ENCODE peak calls at places on chromosome 19, in five cellular contexts. One of them, this sample, is unnamed.

GRCh38 chr19:13782537-13782936 is 8.3 kb downstream of the C19orf53 start:
- DNase-seq in activated naive CD4-positive, alpha-beta T cell treated with anti-CD3 and anti-CD28 coated beads for 36 hours: no peak
- DNase-seq in NCI-H748 treated with DMSO at 0.1 percent for 48 hours: no peak
- DNase-seq in pancreas: no peak
- DNase-seq in AG10803: no peak
- DNase-seq in this sample: no peak

GRCh38 chr19:3163230-3163886 is 15.2 kb upstream of the S1PR4 start:
- DNase-seq in AG10803: peak; percentile 48
- DNase-seq in NCI-H748 treated with DMSO at 0.1 percent for 48 hours: peak; percentile 15
- DNase-seq in activated naive CD4-positive, alpha-beta T cell treated with anti-CD3 and anti-CD28 coated beads for 36 hours: peak; percentile 82
- DNase-seq in pancreas: peak; percentile 38
- DNase-seq in this sample: peak; percentile 71

GRCh38 chr19:531753-532571 is at the start of gene CDC34:
- DNase-seq in AG10803: no peak
- DNase-seq in NCI-H748 treated with DMSO at 0.1 percent for 48 hours: no peak
- DNase-seq in pancreas: no peak
- DNase-seq in activated naive CD4-positive, alpha-beta T cell treated with anti-CD3 and anti-CD28 coated beads for 36 hours: no peak
- DNase-seq in this sample: no peak

GRCh38 chr19:29001006-29001921 is 211.7 kb downstream of the UQCRFS1 start:
- DNase-seq in NCI-H748 treated with DMSO at 0.1 percent for 48 hours: no peak
- DNase-seq in pancreas: no peak
- DNase-seq in activated naive CD4-positive, alpha-beta T cell treated with anti-CD3 and anti-CD28 coated beads for 36 hours: no peak
- DNase-seq in AG10803: peak; percentile 57
- DNase-seq in this sample: no peak

GRCh38 chr19:3723110-3723488 is 14.9 kb downstream of the TJP3 start:
- DNase-seq in NCI-H748 treated with DMSO at 0.1 percent for 48 hours: no peak
- DNase-seq in activated naive CD4-positive, alpha-beta T cell treated with anti-CD3 and anti-CD28 coated beads for 36 hours: no peak
- DNase-seq in pancreas: no peak
- DNase-seq in AG10803: no peak
- DNase-seq in this sample: no peak

GRCh38 chr19:43416951-43417623 is 2.4 kb downstream of the TEX101 start:
- DNase-seq in pancreas: no peak
- DNase-seq in AG10803: no peak
- DNase-seq in NCI-H748 treated with DMSO at 0.1 percent for 48 hours: no peak
- DNase-seq in activated naive CD4-positive, alpha-beta T cell treated with anti-CD3 and anti-CD28 coated beads for 36 hours: no peak
- DNase-seq in this sample: no peak

GRCh38 chr19:1016647-1017114 is 4.2 kb downstream of the TMEM259 start:
- DNase-seq in activated naive CD4-positive, alpha-beta T cell treated with anti-CD3 and anti-CD28 coated beads for 36 hours: no peak
- DNase-seq in NCI-H748 treated with DMSO at 0.1 percent for 48 hours: no peak
- DNase-seq in AG10803: peak; percentile 58
- DNase-seq in pancreas: no peak
- DNase-seq in this sample: no peak

GRCh38 chr19:42176649-42176989 is 40.9 kb downstream of the DEDD2 start:
- DNase-seq in activated naive CD4-positive, alpha-beta T cell treated with anti-CD3 and anti-CD28 coated beads for 36 hours: no peak
- DNase-seq in pancreas: no peak
- DNase-seq in AG10803: no peak
- DNase-seq in NCI-H748 treated with DMSO at 0.1 percent for 48 hours: peak; percentile 76
- DNase-seq in this sample: no peak

GRCh38 chr19:18804139-18804601 is 13.1 kb upstream of the COMP start:
- DNase-seq in activated naive CD4-positive, alpha-beta T cell treated with anti-CD3 and anti-CD28 coated beads for 36 hours: no peak
- DNase-seq in AG10803: no peak
- DNase-seq in pancreas: no peak
- DNase-seq in NCI-H748 treated with DMSO at 0.1 percent for 48 hours: no peak
- DNase-seq in this sample: no peak

GRCh38 chr19:35618857-35619256 is 6.3 kb downstream of the HAUS5 start:
- DNase-seq in pancreas: no peak
- DNase-seq in NCI-H748 treated with DMSO at 0.1 percent for 48 hours: no peak
- DNase-seq in AG10803: no peak
- DNase-seq in activated naive CD4-positive, alpha-beta T cell treated with anti-CD3 and anti-CD28 coated beads for 36 hours: no peak
- DNase-seq in this sample: no peak

GRCh38 chr19:54253331-54254194 is 3.5 kb downstream of the LILRB5 start:
- DNase-seq in activated naive CD4-positive, alpha-beta T cell treated with anti-CD3 and anti-CD28 coated beads for 36 hours: no peak
- DNase-seq in AG10803: no peak
- DNase-seq in pancreas: no peak
- DNase-seq in NCI-H748 treated with DMSO at 0.1 percent for 48 hours: no peak
- DNase-seq in this sample: no peak

GRCh38 chr19:55176116-55176515 is 4.0 kb downstream of the SYT5 start:
- DNase-seq in NCI-H748 treated with DMSO at 0.1 percent for 48 hours: no peak
- DNase-seq in AG10803: no peak
- DNase-seq in activated naive CD4-positive, alpha-beta T cell treated with anti-CD3 and anti-CD28 coated beads for 36 hours: no peak
- DNase-seq in pancreas: no peak
- DNase-seq in this sample: no peak

GRCh38 chr19:15702590-15702930 is 25.3 kb upstream of the OR10H2 start:
- DNase-seq in activated naive CD4-positive, alpha-beta T cell treated with anti-CD3 and anti-CD28 coated beads for 36 hours: peak; percentile 38
- DNase-seq in NCI-H748 treated with DMSO at 0.1 percent for 48 hours: peak; percentile 27
- DNase-seq in AG10803: peak; percentile 57
- DNase-seq in pancreas: peak; percentile 41
- DNase-seq in this sample: no peak

GRCh38 chr19:45350477-45351058 is 10.0 kb downstream of the KLC3 start:
- DNase-seq in NCI-H748 treated with DMSO at 0.1 percent for 48 hours: no peak
- DNase-seq in pancreas: no peak
- DNase-seq in activated naive CD4-positive, alpha-beta T cell treated with anti-CD3 and anti-CD28 coated beads for 36 hours: no peak
- DNase-seq in AG10803: no peak
- DNase-seq in this sample: no peak

GRCh38 chr19:49017041-49017665 is at the start of gene LHB:
- DNase-seq in NCI-H748 treated with DMSO at 0.1 percent for 48 hours: no peak
- DNase-seq in pancreas: no peak
- DNase-seq in AG10803: no peak
- DNase-seq in activated naive CD4-positive, alpha-beta T cell treated with anti-CD3 and anti-CD28 coated beads for 36 hours: no peak
- DNase-seq in this sample: no peak

GRCh38 chr19:40317338-40317737 is 30.9 kb downstream of the C19orf47 start:
- DNase-seq in AG10803: no peak
- DNase-seq in NCI-H748 treated with DMSO at 0.1 percent for 48 hours: no peak
- DNase-seq in activated naive CD4-positive, alpha-beta T cell treated with anti-CD3 and anti-CD28 coated beads for 36 hours: no peak
- DNase-seq in pancreas: no peak
- DNase-seq in this sample: no peak

GRCh38 chr19:38993271-38993670 is 17.7 kb upstream of the FBXO17 start:
- DNase-seq in pancreas: no peak
- DNase-seq in activated naive CD4-positive, alpha-beta T cell treated with anti-CD3 and anti-CD28 coated beads for 36 hours: no peak
- DNase-seq in NCI-H748 treated with DMSO at 0.1 percent for 48 hours: no peak
- DNase-seq in AG10803: peak; percentile 55
- DNase-seq in this sample: no peak

GRCh38 chr19:4929186-4929585 is 19.9 kb downstream of the UHRF1 start:
- DNase-seq in pancreas: no peak
- DNase-seq in activated naive CD4-positive, alpha-beta T cell treated with anti-CD3 and anti-CD28 coated beads for 36 hours: no peak
- DNase-seq in AG10803: no peak
- DNase-seq in NCI-H748 treated with DMSO at 0.1 percent for 48 hours: no peak
- DNase-seq in this sample: no peak

GRCh38 chr19:43354305-43354627 is 780 bp downstream of the CD177 start:
- DNase-seq in activated naive CD4-positive, alpha-beta T cell treated with anti-CD3 and anti-CD28 coated beads for 36 hours: no peak
- DNase-seq in pancreas: no peak
- DNase-seq in AG10803: no peak
- DNase-seq in NCI-H748 treated with DMSO at 0.1 percent for 48 hours: no peak
- DNase-seq in this sample: no peak

GRCh38 chr19:39202998-39203355 is 1.1 kb downstream of the SYCN start:
- DNase-seq in AG10803: no peak
- DNase-seq in NCI-H748 treated with DMSO at 0.1 percent for 48 hours: no peak
- DNase-seq in pancreas: peak; percentile 31
- DNase-seq in activated naive CD4-positive, alpha-beta T cell treated with anti-CD3 and anti-CD28 coated beads for 36 hours: no peak
- DNase-seq in this sample: no peak

GRCh38 chr19:4456566-4456842 is 1.1 kb downstream of the UBXN6 start:
- DNase-seq in AG10803: peak; percentile 74
- DNase-seq in NCI-H748 treated with DMSO at 0.1 percent for 48 hours: no peak
- DNase-seq in activated naive CD4-positive, alpha-beta T cell treated with anti-CD3 and anti-CD28 coated beads for 36 hours: no peak
- DNase-seq in pancreas: no peak
- DNase-seq in this sample: no peak

GRCh38 chr19:12668937-12669271 is 2.3 kb downstream of the WDR83 start:
- DNase-seq in pancreas: peak; percentile 45
- DNase-seq in AG10803: peak; percentile 64
- DNase-seq in NCI-H748 treated with DMSO at 0.1 percent for 48 hours: no peak
- DNase-seq in activated naive CD4-positive, alpha-beta T cell treated with anti-CD3 and anti-CD28 coated beads for 36 hours: peak; percentile 65
- DNase-seq in this sample: peak; percentile 71

GRCh38 chr19:47322048-47322447 is 9.9 kb upstream of the C5AR2 start:
- DNase-seq in pancreas: no peak
- DNase-seq in NCI-H748 treated with DMSO at 0.1 percent for 48 hours: no peak
- DNase-seq in activated naive CD4-positive, alpha-beta T cell treated with anti-CD3 and anti-CD28 coated beads for 36 hours: no peak
- DNase-seq in AG10803: no peak
- DNase-seq in this sample: no peak

GRCh38 chr19:50413531-50413930 is 5.2 kb upstream of the SPIB start:
- DNase-seq in activated naive CD4-positive, alpha-beta T cell treated with anti-CD3 and anti-CD28 coated beads for 36 hours: no peak
- DNase-seq in AG10803: no peak
- DNase-seq in NCI-H748 treated with DMSO at 0.1 percent for 48 hours: no peak
- DNase-seq in pancreas: no peak
- DNase-seq in this sample: no peak

GRCh38 chr19:55152017-55152416 is 3.0 kb upstream of the TNNT1 start:
- DNase-seq in AG10803: no peak
- DNase-seq in NCI-H748 treated with DMSO at 0.1 percent for 48 hours: no peak
- DNase-seq in pancreas: no peak
- DNase-seq in activated naive CD4-positive, alpha-beta T cell treated with anti-CD3 and anti-CD28 coated beads for 36 hours: no peak
- DNase-seq in this sample: no peak

GRCh38 chr19:29365836-29366417 is 153.0 kb upstream of the UQCRFS1 start:
- DNase-seq in activated naive CD4-positive, alpha-beta T cell treated with anti-CD3 and anti-CD28 coated beads for 36 hours: no peak
- DNase-seq in pancreas: no peak
- DNase-seq in NCI-H748 treated with DMSO at 0.1 percent for 48 hours: no peak
- DNase-seq in AG10803: no peak
- DNase-seq in this sample: no peak

GRCh38 chr19:35673121-35673804 is 6.9 kb downstream of the UPK1A start:
- DNase-seq in pancreas: no peak
- DNase-seq in activated naive CD4-positive, alpha-beta T cell treated with anti-CD3 and anti-CD28 coated beads for 36 hours: peak; percentile 80
- DNase-seq in AG10803: peak; percentile 47
- DNase-seq in NCI-H748 treated with DMSO at 0.1 percent for 48 hours: peak; percentile 53
- DNase-seq in this sample: peak; percentile 24

GRCh38 chr19:55086730-55087541 is 11.3 kb downstream of the EPS8L1 start:
- DNase-seq in pancreas: peak; percentile 62
- DNase-seq in AG10803: peak; percentile 87
- DNase-seq in NCI-H748 treated with DMSO at 0.1 percent for 48 hours: peak; percentile 95
- DNase-seq in activated naive CD4-positive, alpha-beta T cell treated with anti-CD3 and anti-CD28 coated beads for 36 hours: peak; percentile 73
- DNase-seq in this sample: no peak

GRCh38 chr19:15448778-15449619 is 757 bp downstream of the WIZ start:
- DNase-seq in activated naive CD4-positive, alpha-beta T cell treated with anti-CD3 and anti-CD28 coated beads for 36 hours: no peak
- DNase-seq in AG10803: no peak
- DNase-seq in pancreas: no peak
- DNase-seq in NCI-H748 treated with DMSO at 0.1 percent for 48 hours: no peak
- DNase-seq in this sample: no peak

This sample was measured in CD4-positive, alpha-beta memory T cell.